ENCODE peak calls at places on chromosomes 2 and 18, in eight cellular contexts. F is dorsolateral prefrontal cortex, E is AG10803, H is fibroblast of mammary gland, K is epithelial cell of esophagus, U is heart left ventricle, W is HepG2, G is hepatocyte. X is an unnamed sample.

GRCh38 chr2:202101049-202101579 is 28.1 kb downstream of the KIAA2012 start:
- DNase-seq in H (no peak), F (no peak), U (no peak), E (no peak), K (no peak), W (no peak), G (no peak), X (no peak)

GRCh38 chr2:240990726-240991377 is 7.6 kb upstream of the SNED1 start:
- DNase-seq in U (peak), K (no peak), F (peak), H (no peak), E (no peak), W (no peak), G (no peak), X (no peak)

GRCh38 chr2:238685327-238685709 is 162.6 kb upstream of the TWIST2 start:
- DNase-seq in F (no peak), E (no peak), K (no peak), W (no peak), U (no peak), G (no peak), H (no peak), X (no peak)

GRCh38 chr2:164697688-164698290 is 76.5 kb upstream of the GRB14 start:
- DNase-seq in G (peak), H (peak), U (no peak), E (peak), K (peak), W (peak), F (no peak), X (no peak)

GRCh38 chr2:209298601-209299000 is 125.2 kb upstream of the MAP2 start:
- DNase-seq in U (no peak), E (no peak), H (no peak), F (no peak), G (no peak), W (no peak), K (no peak), X (no peak)

GRCh38 chr2:85504434-85505261 is 34.3 kb upstream of the MAT2A start:
- DNase-seq in G (no peak), H (peak), U (peak), F (no peak), K (peak), W (no peak), E (peak), X (peak)

GRCh38 chr2:113915067-113915819 is 25.4 kb downstream of the ACTR3 start:
- DNase-seq in G (no peak), H (no peak), E (no peak), K (no peak), F (no peak), U (no peak), W (no peak), X (no peak)

GRCh38 chr18:10261315-10262276 is 192.8 kb upstream of the APCDD1 start:
- DNase-seq in H (peak), K (no peak), E (no peak), U (no peak), W (no peak), F (no peak), G (no peak), X (peak)

GRCh38 chr2:65464604-65465003 is 32.2 kb upstream of the SPRED2 start:
- DNase-seq in E (peak), H (peak), W (no peak), K (no peak), U (peak), G (no peak), F (no peak), X (peak)

GRCh38 chr2:146634256-146635068 is 1210.4 kb upstream of the ACVR2A start:
- DNase-seq in H (peak), K (peak), F (no peak), E (peak), U (no peak), G (peak), W (no peak), X (peak)

GRCh38 chr2:225100269-225100668 is 58.0 kb upstream of the DOCK10 start:
- DNase-seq in F (no peak), U (no peak), W (no peak), H (no peak), K (no peak), G (no peak), E (peak), X (no peak)

GRCh38 chr2:113711857-113712256 is 44.6 kb downstream of the SLC35F5 start:
- DNase-seq in F (no peak), U (no peak), H (no peak), W (no peak), G (no peak), K (no peak), E (no peak), X (no peak)

GRCh38 chr18:54734059-54734458 is 94.2 kb upstream of the RAB27B start:
- DNase-seq in U (no peak), K (peak), G (peak), F (no peak), E (peak), W (no peak), H (peak), X (peak)

GRCh38 chr2:158024288-158024898 is 77.3 kb upstream of the UPP2 start:
- DNase-seq in W (peak), F (peak), U (no peak), H (peak), K (peak), E (peak), G (peak), X (peak)

GRCh38 chr2:126915903-126916302 is 17.2 kb downstream of the TEX51 start:
- DNase-seq in K (no peak), G (no peak), E (no peak), H (no peak), F (no peak), U (no peak), W (no peak), X (no peak)

GRCh38 chr2:123468071-123468470 is 557.0 kb upstream of the CNTNAP5 start:
- DNase-seq in F (no peak), W (no peak), H (peak), G (no peak), E (no peak), K (peak), U (no peak), X (no peak)

GRCh38 chr2:176083796-176084261 is at the start of gene EVX2:
- DNase-seq in H (no peak), W (no peak), U (no peak), G (no peak), E (no peak), F (no peak), K (no peak), X (no peak)

GRCh38 chr2:216590780-216591179 is 42.4 kb upstream of the IGFBP2 start:
- DNase-seq in F (no peak), W (no peak), E (peak), K (no peak), U (peak), G (no peak), H (peak), X (peak)

GRCh38 chr18:13260927-13261471 is 42.4 kb downstream of the LDLRAD4 start:
- DNase-seq in F (no peak), E (no peak), U (no peak), H (no peak), G (no peak), K (no peak), W (no peak), X (no peak)

GRCh38 chr2:101653469-101653868 is 44.0 kb upstream of the MAP4K4 start:
- DNase-seq in F (no peak), U (no peak), G (no peak), K (no peak), H (no peak), E (no peak), W (no peak), X (no peak)

GRCh38 chr2:165535443-165535842 is 65.9 kb downstream of the CSRNP3 start:
- DNase-seq in W (no peak), F (no peak), K (no peak), G (no peak), E (peak), U (no peak), H (peak), X (peak)

GRCh38 chr18:66457245-66457644 is 146.6 kb downstream of the CDH19 start:
- DNase-seq in F (no peak), H (no peak), W (no peak), K (no peak), G (no peak), U (no peak), E (no peak), X (no peak)

GRCh38 chr18:37649416-37649815 is 83.8 kb upstream of the CELF4 start:
- DNase-seq in G (no peak), U (no peak), F (no peak), W (no peak), E (no peak), H (no peak), K (no peak), X (no peak)
- H3K4me3 ChIP-seq in G (no peak), U (no peak), F (no peak), W (no peak), E (no peak), H (no peak), K (no peak), X (no peak)

GRCh38 chr18:74476154-74476553 is 19.0 kb upstream of the DIPK1C start:
- DNase-seq in F (peak), H (peak), W (peak), G (peak), K (no peak), U (peak), E (no peak), X (peak)
- TF ChIP-seq CTCF in F (peak), H (peak), W (peak), G (peak), K (peak), U (peak), E (peak), X (peak)

GRCh38 chr2:44930274-44930826 is 11.2 kb upstream of the SIX3 start:
- DNase-seq in U (no peak), K (no peak), F (no peak), G (no peak), E (no peak), W (no peak), H (no peak), X (no peak)

GRCh38 chr2:44926957-44927356 is 14.5 kb upstream of the SIX3 start:
- DNase-seq in U (no peak), F (no peak), K (no peak), H (no peak), W (no peak), E (no peak), G (no peak), X (no peak)

GRCh38 chr2:44929680-44930273 is 11.7 kb upstream of the SIX3 start:
- DNase-seq in K (no peak), H (no peak), F (no peak), E (no peak), W (no peak), G (no peak), U (no peak), X (no peak)

GRCh38 chr2:44927979-44928659 is 13.4 kb upstream of the SIX3 start:
- DNase-seq in K (no peak), U (no peak), W (no peak), G (no peak), H (no peak), F (no peak), E (no peak), X (no peak)

DNA sequence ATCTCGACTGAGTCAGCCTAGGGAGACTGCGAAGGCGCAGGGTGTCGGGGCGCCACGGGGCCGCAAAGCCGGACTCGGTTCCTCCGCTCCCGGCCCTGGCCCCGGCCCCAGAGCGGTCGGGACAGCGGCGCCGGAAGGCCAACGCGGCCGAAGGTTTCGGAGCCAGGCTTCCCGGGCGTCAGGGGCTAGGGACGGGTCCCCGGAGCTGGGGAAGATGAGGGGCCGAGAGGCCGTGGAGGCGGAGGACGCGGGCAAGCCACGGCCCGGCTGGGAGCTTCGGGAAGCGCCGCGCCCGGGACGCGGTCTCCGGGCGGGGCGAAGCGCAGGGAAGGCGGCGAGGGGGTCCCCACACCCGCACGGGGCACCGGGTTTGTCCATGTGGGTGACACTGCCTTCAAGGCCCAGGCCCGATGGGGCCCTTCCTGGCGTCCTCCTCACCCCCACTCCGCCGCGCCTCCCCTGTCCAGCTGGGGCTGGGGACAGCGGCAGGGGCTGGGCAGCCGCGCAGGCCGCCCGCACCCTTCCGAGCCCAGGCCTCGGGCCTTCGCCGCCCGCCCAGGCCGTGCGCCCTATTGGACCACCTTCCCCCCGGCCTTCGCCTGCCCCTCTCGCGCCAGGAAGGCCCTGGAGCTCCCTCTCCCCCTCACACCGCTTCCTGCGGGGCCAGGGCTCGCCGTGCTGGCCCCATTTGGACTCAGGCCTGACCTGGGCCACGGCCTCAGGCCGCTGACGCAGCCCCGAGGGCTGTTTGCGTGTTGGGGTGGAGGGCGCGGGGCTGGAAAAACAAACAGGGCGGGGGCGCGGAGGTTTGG is 12.6 kb upstream of the SIX3 start:
- DNase-seq in F (no peak), H (no peak), K (no peak), U (no peak), E (no peak), G (no peak), W (no peak), X (no peak)
- H3K4me3 ChIP-seq in F (no peak), H (no peak), K (no peak), U (peak), E (no peak), G (no peak), W (no peak), X (no peak)

GRCh38 chr18:62571037-62571436 is 48.2 kb downstream of the ZCCHC2 start:
- DNase-seq in K (no peak), W (no peak), U (no peak), E (no peak), H (no peak), F (no peak), G (no peak), X (no peak)

GRCh38 chr18:62569081-62569480 is 46.3 kb downstream of the ZCCHC2 start:
- DNase-seq in G (no peak), U (no peak), K (peak), E (no peak), F (no peak), W (no peak), H (no peak), X (peak)

GRCh38 chr18:62564044-62564443 is 41.2 kb downstream of the ZCCHC2 start:
- DNase-seq in U (no peak), H (no peak), W (no peak), E (no peak), F (no peak), K (no peak), G (no peak), X (no peak)

GRCh38 chr18:62566818-62567217 is 44.0 kb downstream of the ZCCHC2 start:
- DNase-seq in K (no peak), H (no peak), F (no peak), U (no peak), G (no peak), E (no peak), W (no peak), X (no peak)

DNA sequence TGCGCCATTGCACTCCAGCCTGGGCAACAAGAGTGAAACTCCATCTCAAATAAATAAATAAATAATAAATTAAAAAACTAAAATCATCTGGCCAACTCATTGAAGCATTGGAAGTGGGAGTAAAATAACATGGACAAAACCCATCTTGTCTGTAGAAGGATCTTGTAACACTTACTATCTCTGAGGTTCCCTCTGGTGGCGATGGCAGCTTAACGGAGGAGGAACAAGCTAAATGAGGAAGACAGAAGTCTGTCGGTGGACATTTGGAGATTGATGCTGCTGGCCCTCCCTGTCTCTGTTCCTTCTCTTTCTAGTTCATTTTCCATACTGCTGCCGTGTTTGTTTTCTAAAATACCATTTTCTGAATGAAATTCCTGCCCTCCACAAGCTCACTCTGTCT is 43.4 kb downstream of the ZCCHC2 start:
- DNase-seq in W (peak), U (no peak), G (peak), H (peak), E (peak), F (peak), K (peak), X (peak)
- TF ChIP-seq CTCF in W (peak), U (peak), G (peak), H (peak), E (peak), F (peak), K (peak), X (peak)

GRCh38 chr2:189444322-189444721 is 3.0 kb downstream of the WDR75 start:
- DNase-seq in U (no peak), H (peak), K (peak), F (no peak), W (no peak), G (no peak), E (peak), X (peak)

GRCh38 chr2:189440947-189441708 is at the start of gene WDR75:
- DNase-seq in G (peak), F (peak), E (peak), U (peak), H (peak), K (peak), W (peak), X (peak)

GRCh38 chr2:189441709-189442074 is 418 bp downstream of the WDR75 start:
- DNase-seq in W (no peak), G (no peak), U (no peak), E (peak), H (no peak), K (no peak), F (no peak), X (no peak)

GRCh38 chr2:189440644-189440946 is 679 bp upstream of the WDR75 start:
- DNase-seq in H (no peak), E (no peak), G (no peak), F (no peak), K (no peak), U (no peak), W (no peak), X (no peak)

DNA sequence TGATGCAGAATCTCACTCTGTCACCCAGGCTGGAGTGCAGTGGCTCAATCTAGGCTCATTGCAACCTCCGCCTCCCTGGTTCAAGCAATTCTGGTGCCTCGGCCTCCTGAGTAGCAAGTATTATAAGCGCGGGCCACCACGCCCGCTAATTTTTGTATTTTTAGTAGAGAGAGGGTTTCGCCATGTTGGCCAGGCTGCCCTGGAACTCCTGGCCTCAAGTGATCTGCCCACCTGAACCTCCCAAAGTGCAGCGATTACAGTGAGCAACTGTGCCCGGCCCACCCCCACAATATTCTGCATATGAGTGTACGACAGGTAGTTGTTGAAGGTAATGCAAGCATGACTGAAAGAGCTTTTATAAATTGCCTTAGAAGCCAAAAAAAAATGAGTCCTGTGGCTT is 1.2 kb downstream of the WDR75 start:
- DNase-seq in F (no peak), U (no peak), E (no peak), H (no peak), K (no peak), W (no peak), G (no peak), X (no peak)
- H3K4me3 ChIP-seq in F (peak), U (peak), E (peak), H (peak), K (peak), W (peak), G (peak), X (peak)

X was measured in fibroblast of villous mesenchyme.